ENCODE peak calls at places on chromosomes 3 and 15, in eight cellular contexts. O is IMR-90, K is transverse colon, Q is body of pancreas, B is fibroblast of lung, D is ovary, T is tibial nerve, J is endodermal cell. H is an unnamed sample.

GRCh38 chr15:27250223-27250622 is 279.2 kb downstream of the GABRG3 start:
- DNase-seq in Q (no peak), T (no peak), K (no peak), J (no peak), O (no peak), B (no peak), D (no peak), H (no peak)

GRCh38 chr15:58213587-58214360 is 75.6 kb downstream of the AQP9 start:
- DNase-seq in T (no peak), O (peak; percentile 18), Q (no peak), K (no peak), J (no peak), D (no peak), B (peak; percentile 88), H (no peak)

GRCh38 chr15:35481992-35482391 is 64.0 kb downstream of the DPH6 start:
- DNase-seq in J (peak; percentile 46), T (no peak), D (no peak), Q (no peak), B (peak; percentile 40), O (peak; percentile 79), K (no peak), H (peak; percentile 67)

GRCh38 chr3:58111513-58112184 is 99.1 kb downstream of the DNASE1L3 start:
- DNase-seq in T (no peak), D (no peak), B (no peak), J (no peak), Q (peak; percentile 95), O (no peak), K (peak; percentile 81), H (no peak)

GRCh38 chr3:33915796-33916589 is 117.6 kb downstream of the PDCD6IP start:
- DNase-seq in K (no peak), B (peak; percentile 51), O (peak; percentile 28), Q (no peak), D (no peak), J (peak; percentile 57), T (no peak), H (no peak)

GRCh38 chr15:75186044-75186443 is 15.6 kb upstream of the C15orf39 start:
- DNase-seq in T (no peak), D (no peak), O (no peak), J (no peak), K (no peak), B (no peak), Q (no peak), H (no peak)

GRCh38 chr15:88909956-88910831 is 3.0 kb downstream of the MFGE8 start:
- DNase-seq in D (no peak), O (no peak), K (no peak), B (peak; percentile 32), J (no peak), T (peak; percentile 46), Q (no peak), H (no peak)

GRCh38 chr3:196327405-196327804 is 9.4 kb upstream of the DYNLT2B start:
- DNase-seq in K (no peak), B (no peak), Q (no peak), T (no peak), O (no peak), D (no peak), J (peak; percentile 58), H (no peak)

GRCh38 chr3:54836876-54837275 is 91.0 kb downstream of the LRTM1 start:
- DNase-seq in D (no peak), K (no peak), O (no peak), Q (no peak), B (no peak), T (no peak), J (no peak), H (no peak)

GRCh38 chr3:39284457-39284881 is 4.6 kb upstream of the CX3CR1 start:
- DNase-seq in T (no peak), J (peak; percentile 30), O (no peak), K (no peak), B (peak; percentile 50), D (no peak), Q (no peak), H (no peak)

GRCh38 chr3:36597422-36597821 is 166.9 kb downstream of the DCLK3 start:
- DNase-seq in K (no peak), J (no peak), B (no peak), Q (no peak), D (no peak), T (no peak), O (peak; percentile 17), H (peak; percentile 31)

GRCh38 chr3:127693336-127693843 is 20.6 kb downstream of the ABTB1 start:
- DNase-seq in Q (no peak), T (no peak), J (no peak), K (no peak), B (no peak), O (no peak), D (no peak), H (no peak)

GRCh38 chr15:47843124-47843663 is 125.9 kb downstream of the SEMA6D start:
- DNase-seq in J (no peak), T (no peak), D (no peak), B (no peak), O (no peak), K (no peak), Q (no peak), H (no peak)

GRCh38 chr15:80474751-80475295 is 70.6 kb downstream of the ARNT2 start:
- DNase-seq in D (no peak), T (no peak), K (no peak), Q (no peak), J (no peak), B (no peak), O (no peak), H (no peak)

GRCh38 chr15:45441686-45442085 is 63.3 kb upstream of the GATM start:
- DNase-seq in B (no peak), D (no peak), K (peak; percentile 77), O (no peak), T (no peak), Q (peak; percentile 57), J (no peak), H (no peak)

GRCh38 chr3:164155386-164155785 is 922.9 kb downstream of the SI start:
- DNase-seq in D (no peak), T (no peak), J (no peak), O (no peak), K (no peak), Q (no peak), B (no peak), H (peak; percentile 38)

GRCh38 chr3:21665444-21665843 is 85.6 kb downstream of the ZNF385D start:
- DNase-seq in D (no peak), Q (no peak), T (no peak), O (no peak), K (no peak), J (peak; percentile 76), B (no peak), H (no peak)

GRCh38 chr3:184748219-184749135 is 36.6 kb upstream of the MAGEF1 start:
- DNase-seq in T (peak; percentile 19), B (peak; percentile 72), Q (peak; percentile 59), O (peak; percentile 68), K (no peak), D (no peak), J (peak; percentile 77), H (no peak)
- TF ChIP-seq CTCF in T (no peak), B (peak; percentile 29), Q (peak; percentile 59), O (peak; percentile 32), K (peak; percentile 8), D (no peak), J (peak; percentile 82), H (peak; percentile 58)

GRCh38 chr3:48402281-48402732 is 27.6 kb downstream of the PLXNB1 start:
- DNase-seq in T (peak; percentile 95), O (peak; percentile 92), Q (peak; percentile 73), B (peak; percentile 94), D (peak; percentile 95), K (peak; percentile 73), J (no peak), H (peak; percentile 89)
- H3K36me3 ChIP-seq in T (peaks cover 46% of the 10 kb centered on the region), O (peaks cover 33% of the 10 kb centered on the region), Q (peaks cover 6% of the 10 kb centered on the region), B (peaks cover 3% of the 10 kb centered on the region), D (no peaks in the 10 kb centered on the region), K (no peaks in the 10 kb centered on the region), J (peaks cover 43% of the 10 kb centered on the region), H (no peaks in the 10 kb centered on the region)

GRCh38 chr3:2268779-2269178 is 170.1 kb downstream of the CNTN4 start:
- DNase-seq in O (no peak), Q (no peak), T (no peak), D (no peak), B (no peak), J (no peak), K (no peak), H (no peak)

DNA sequence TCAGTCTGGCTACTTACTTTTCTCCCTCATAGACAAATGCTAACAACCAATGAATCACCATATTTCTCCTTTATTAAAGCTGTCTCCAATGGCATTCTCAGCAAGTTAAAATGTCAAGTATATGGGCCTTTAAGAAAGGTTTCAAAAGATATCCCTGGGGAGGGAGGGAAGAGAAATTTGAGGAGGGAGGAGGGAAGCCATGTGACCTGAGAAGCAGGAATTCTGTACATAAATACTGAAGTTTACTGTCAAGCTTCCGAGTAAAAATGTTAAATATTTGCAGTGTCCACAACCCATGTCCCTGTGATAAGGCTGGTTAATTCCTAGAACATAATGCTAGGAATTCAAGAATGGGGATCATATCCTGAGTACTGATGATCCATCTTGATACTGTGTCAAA is 175.9 kb downstream of the CNTN4 start:
- DNase-seq in J (no peak), Q (no peak), K (no peak), B (no peak), T (no peak), D (no peak), O (no peak), H (no peak)
- H3K27ac ChIP-seq in J (no peak overlapping the region), Q (no peak overlapping the region), K (no peak overlapping the region), B (no peak overlapping the region), T (no peak overlapping the region), D (no peak overlapping the region), O (no peak overlapping the region), H (no peak overlapping the region)

DNA sequence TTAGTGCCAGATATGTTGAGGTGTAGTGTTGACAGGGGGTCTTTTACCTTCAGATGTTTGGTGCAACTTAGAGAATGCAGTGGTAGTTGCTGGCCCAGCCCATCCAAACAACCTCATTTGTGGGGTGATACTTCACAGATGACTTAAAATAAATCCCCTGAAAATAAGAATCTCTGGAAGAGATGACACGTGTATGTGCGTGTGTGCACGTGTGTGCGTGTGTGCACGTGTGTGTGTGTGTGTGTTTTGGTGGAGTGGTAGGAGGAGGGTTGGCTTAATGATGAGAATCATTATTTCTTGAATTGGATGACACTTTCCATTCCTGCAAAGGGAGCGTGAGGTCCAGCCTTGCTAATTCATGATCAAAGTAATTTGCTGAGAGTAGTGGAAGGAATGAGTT is 31.9 kb downstream of the SNRPN start:
- DNase-seq in T (no peak), K (no peak), J (no peak), B (no peak), Q (no peak), O (no peak), D (no peak), H (no peak)
- TF ChIP-seq CTCF in T (no peak), K (no peak), J (no peak), B (no peak), Q (no peak), O (no peak), D (no peak), H (no peak)